ENCODE peak calls at places on chromosomes 2 and 18, in nine cellular contexts. D, W, L, O, V, E, H, B and T are unnamed samples.

GRCh38 chr2:134845719-134846118 is 7.3 kb downstream of the ACMSD start:
- DNase-seq in D (peak), H (no peak), O (no peak), W (no peak), V (no peak), L (no peak), B (no peak), E (no peak), T (no peak)

GRCh38 chr18:63119647-63120046 is 199.9 kb downstream of the BCL2 start:
- DNase-seq in W (no peak), O (peak), H (no peak), B (no peak), V (no peak), L (peak), D (peak), E (no peak), T (peak)

GRCh38 chr2:67561411-67561965 is 164.4 kb downstream of the ETAA1 start:
- DNase-seq in D (peak), V (no peak), L (no peak), E (peak), W (no peak), H (peak), O (peak), B (peak), T (no peak)

GRCh38 chr2:39718483-39718882 is 52.8 kb downstream of the TMEM178A start:
- DNase-seq in O (no peak), W (no peak), L (no peak), E (no peak), H (no peak), D (no peak), B (no peak), V (no peak), T (no peak)

GRCh38 chr2:85393836-85394235 is 16.3 kb downstream of the CAPG start:
- DNase-seq in W (no peak), L (no peak), O (no peak), E (no peak), D (peak), H (no peak), V (no peak), B (no peak), T (no peak)

GRCh38 chr2:112795720-112796119 is 11.4 kb upstream of the IL1A start:
- DNase-seq in O (peak), V (no peak), W (no peak), H (no peak), E (no peak), D (peak), L (peak), B (no peak), T (no peak)

GRCh38 chr2:231648579-231649174 is 56.0 kb downstream of the TEX44 start:
- DNase-seq in L (peak), W (peak), B (peak), D (peak), H (peak), O (peak), V (no peak), E (peak), T (peak)

GRCh38 chr2:45283764-45284620 is 274.7 kb upstream of the SIX2 start:
- DNase-seq in B (no peak), L (peak), O (no peak), E (no peak), V (no peak), D (peak), W (no peak), H (no peak), T (no peak)

GRCh38 chr2:39266906-39267434 is 23.2 kb upstream of the CDKL4 start:
- DNase-seq in E (no peak), L (no peak), W (no peak), B (no peak), H (no peak), O (no peak), D (no peak), V (no peak), T (no peak)

GRCh38 chr2:120949957-120950590 is 214.4 kb downstream of the GLI2 start:
- DNase-seq in B (no peak), D (peak), H (no peak), O (no peak), W (no peak), V (no peak), E (no peak), L (no peak), T (no peak)

GRCh38 chr2:68103026-68103425 is 40.2 kb upstream of the C1D start:
- DNase-seq in W (no peak), E (no peak), D (no peak), H (no peak), O (no peak), B (no peak), L (no peak), V (no peak), T (no peak)

GRCh38 chr18:13139885-13140450 is 78.6 kb upstream of the LDLRAD4 start:
- DNase-seq in E (no peak), W (no peak), L (peak), D (no peak), B (no peak), O (peak), V (no peak), H (no peak), T (no peak)

GRCh38 chr2:55109219-55109891 is 59.1 kb upstream of the RTN4 start:
- DNase-seq in B (no peak), O (peak), H (no peak), W (no peak), E (no peak), V (no peak), D (peak), L (peak), T (no peak)

GRCh38 chr18:51196116-51196810 is 1.2 kb downstream of the MEX3C start:
- DNase-seq in W (peak), V (peak), D (no peak), O (peak), E (peak), L (peak), H (peak), B (peak), T (no peak)

GRCh38 chr2:235170536-235171510 is 219.0 kb downstream of the SH3BP4 start:
- DNase-seq in D (peak), L (peak), V (no peak), W (no peak), E (peak), B (no peak), H (peak), O (peak), T (no peak)

GRCh38 chr2:56981554-56981953 is 797.8 kb downstream of the CCDC85A start:
- DNase-seq in O (no peak), D (peak), B (no peak), W (no peak), V (no peak), E (no peak), L (no peak), H (no peak), T (no peak)

GRCh38 chr2:158567208-158567607 is 110.5 kb downstream of the PKP4 start:
- DNase-seq in B (no peak), L (no peak), E (no peak), V (no peak), O (no peak), D (no peak), W (no peak), H (no peak), T (no peak)

GRCh38 chr18:75219684-75220083 is 9.1 kb downstream of the TSHZ1 start:
- DNase-seq in W (no peak), O (no peak), B (no peak), V (no peak), L (no peak), D (no peak), E (no peak), H (no peak), T (no peak)

GRCh38 chr2:160574472-160575140 is 81.0 kb upstream of the RBMS1 start:
- DNase-seq in O (peak), W (no peak), D (peak), B (no peak), H (no peak), E (no peak), L (peak), V (no peak), T (no peak)

GRCh38 chr2:286774-287392 is 1.0 kb downstream of the ALKAL2 start:
- DNase-seq in V (no peak), O (no peak), W (no peak), D (no peak), L (no peak), H (no peak), E (no peak), B (peak), T (no peak)

GRCh38 chr18:74683573-74683972 is 85.9 kb downstream of the ZNF407 start:
- DNase-seq in L (no peak), E (no peak), W (no peak), B (no peak), V (no peak), H (no peak), D (no peak), O (no peak), T (no peak)

GRCh38 chr2:95024960-95025405 is 525 bp upstream of the MAL start:
- DNase-seq in D (no peak), W (no peak), L (no peak), E (no peak), B (no peak), O (no peak), V (no peak), H (no peak), T (no peak)

GRCh38 chr2:55616509-55617159 is 788 bp downstream of the PPP4R3B start:
- DNase-seq in B (no peak), W (no peak), H (no peak), L (peak), V (no peak), D (peak), O (peak), E (no peak), T (peak)

GRCh38 chr2:8024506-8024905 is 657.4 kb upstream of the ID2 start:
- DNase-seq in W (no peak), D (no peak), L (no peak), H (no peak), B (no peak), E (no peak), O (no peak), V (no peak), T (no peak)

GRCh38 chr2:71888741-71889445 is 258.8 kb downstream of the CYP26B1 start:
- DNase-seq in W (no peak), B (no peak), D (peak), O (no peak), V (no peak), E (no peak), L (peak), H (no peak), T (no peak)

GRCh38 chr18:11398625-11399024 is 210.8 kb upstream of the SLC35G4 start:
- DNase-seq in B (no peak), H (no peak), O (no peak), W (no peak), E (no peak), D (peak), V (no peak), L (no peak), T (no peak)
- TF ChIP-seq CTCF in B (no peak), H (peak), O (peak), W (no peak), E (no peak), D (peak), V (no peak), L (no peak), T (peak)

DNA sequence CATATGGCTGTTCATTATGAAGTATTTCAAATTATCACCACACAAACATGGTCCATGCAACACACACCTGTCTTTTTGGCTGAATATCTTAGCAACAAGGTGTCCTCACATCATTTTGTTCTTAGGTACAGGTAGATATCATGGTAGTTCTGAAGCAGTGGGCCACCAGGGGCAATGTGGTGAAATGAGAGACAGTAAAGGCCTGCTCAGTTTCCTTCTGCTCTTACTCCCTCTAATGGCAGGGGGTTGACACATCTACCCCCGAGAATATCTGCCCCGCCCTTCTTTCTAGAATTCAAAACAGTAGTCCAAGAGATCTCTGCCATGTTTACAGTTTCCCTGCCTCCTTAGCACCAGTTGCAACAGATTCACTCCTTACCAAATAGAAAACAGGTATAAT is 147.0 kb upstream of the KLHL14 start:
- DNase-seq in B (no peak), L (peak), E (no peak), O (peak), V (no peak), D (peak), W (no peak), H (no peak), T (peak)
- TF ChIP-seq CTCF in B (no peak), L (peak), E (peak), O (peak), V (no peak), D (peak), W (no peak), H (peak), T (peak)

DNA sequence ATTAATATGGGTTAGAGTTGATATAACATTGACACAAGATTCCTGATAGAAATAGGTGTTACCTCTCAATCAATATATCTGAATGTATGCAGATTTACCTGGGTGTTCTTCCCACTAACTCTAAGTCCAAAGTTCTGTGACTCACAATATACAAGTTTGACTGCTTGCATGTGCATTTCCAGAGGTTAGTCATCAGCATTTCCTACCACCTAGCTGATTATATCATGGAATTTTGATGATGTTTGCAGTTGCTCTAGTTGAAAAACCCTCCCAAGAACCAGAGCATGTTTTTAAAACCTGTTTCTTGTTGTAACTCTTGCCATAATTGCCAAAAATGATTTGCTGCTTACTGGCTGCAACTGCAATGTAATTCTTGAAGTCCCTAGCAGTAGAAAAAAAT is 15.0 kb upstream of the DSG1 start:
- DNase-seq in E (no peak), B (no peak), V (no peak), W (no peak), O (peak), H (no peak), L (no peak), D (peak), T (no peak)
- TF ChIP-seq CTCF in E (no peak), B (no peak), V (no peak), W (no peak), O (no peak), H (no peak), L (no peak), D (no peak), T (no peak)

GRCh38 chr2:83786140-83786539 is 672.9 kb downstream of the SUCLG1 start:
- DNase-seq in W (no peak), L (no peak), E (no peak), O (no peak), V (no peak), D (no peak), H (no peak), B (no peak), T (no peak)

GRCh38 chr2:83787189-83787588 is 671.9 kb downstream of the SUCLG1 start:
- DNase-seq in E (no peak), V (no peak), L (no peak), H (no peak), D (no peak), W (no peak), O (no peak), B (no peak), T (no peak)

GRCh38 chr2:83784315-83784714 is 674.8 kb downstream of the SUCLG1 start:
- DNase-seq in B (no peak), D (no peak), W (no peak), V (no peak), E (no peak), L (no peak), O (no peak), H (no peak), T (no peak)

GRCh38 chr2:83784920-83785319 is 674.2 kb downstream of the SUCLG1 start:
- DNase-seq in B (no peak), V (no peak), W (no peak), D (no peak), H (no peak), O (no peak), L (no peak), E (no peak), T (no peak)

DNA sequence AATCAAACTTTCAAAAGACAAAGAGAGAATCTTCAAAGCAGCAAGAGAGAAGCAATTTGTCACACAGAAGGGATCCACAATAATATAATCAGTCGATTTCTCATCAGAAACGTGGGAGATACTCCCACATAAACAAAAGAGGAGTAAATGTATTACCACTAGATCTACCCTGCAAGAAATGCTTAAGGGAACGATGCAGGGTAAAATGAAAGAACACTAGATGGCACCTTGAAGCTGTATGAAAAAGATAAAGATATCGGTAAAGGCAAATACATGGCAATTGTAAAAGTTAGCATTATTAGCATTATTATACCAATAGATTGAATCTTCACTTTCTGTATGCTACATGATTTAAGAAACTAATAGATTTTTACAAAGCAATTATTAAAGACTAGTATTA is 677.0 kb downstream of the SUCLG1 start:
- DNase-seq in H (no peak), V (no peak), L (peak), W (no peak), D (no peak), B (no peak), O (no peak), E (no peak), T (no peak)
- TF ChIP-seq CTCF in H (no peak), V (no peak), L (no peak), W (no peak), D (no peak), B (no peak), O (no peak), E (no peak), T (no peak)

DNA sequence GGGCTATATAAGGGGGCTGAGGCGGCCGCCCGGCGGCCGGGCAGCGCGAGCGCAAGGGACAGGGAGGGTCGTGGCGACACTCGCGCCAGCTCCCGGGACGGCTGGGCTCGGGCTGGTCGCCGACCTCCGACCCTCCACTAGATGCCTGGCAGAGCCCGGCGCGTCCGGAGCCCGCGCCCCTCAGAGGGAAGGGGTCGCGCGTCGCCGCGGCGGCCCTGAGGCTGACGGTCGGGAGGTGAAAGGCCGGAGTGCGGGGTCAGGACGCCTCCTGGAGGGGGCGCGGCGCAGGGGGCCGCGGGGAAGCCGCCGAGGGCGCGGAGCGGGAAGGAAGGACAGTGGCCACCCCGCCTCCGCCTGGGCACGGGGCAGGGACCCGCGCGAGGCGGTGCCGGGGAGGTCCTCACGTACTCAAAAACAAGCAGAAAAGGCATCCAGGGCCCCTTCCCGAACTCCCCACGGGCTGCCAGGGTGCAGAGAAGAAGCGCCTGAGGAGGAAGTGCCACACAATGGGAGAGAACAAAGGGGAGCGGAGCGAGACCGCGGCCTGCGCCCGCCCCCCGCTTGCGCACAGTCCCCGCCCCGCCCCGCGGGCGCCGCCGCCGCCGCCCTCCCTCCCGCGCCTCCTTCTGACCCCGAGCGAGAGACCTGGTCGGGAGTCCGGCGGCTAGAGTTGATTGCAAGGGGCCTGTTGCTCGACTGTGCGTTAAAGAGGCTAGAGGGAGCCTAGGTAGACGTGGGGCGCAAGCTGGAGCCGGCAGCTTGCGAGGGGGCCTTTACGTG is 791 bp upstream of the KLF7 start:
- DNase-seq in H (peak), D (peak), W (peak), V (peak), O (peak), L (peak), E (peak), B (peak), T (peak)
- TF ChIP-seq CTCF in H (peak), D (no peak), W (peak), V (peak), O (peak), L (no peak), E (peak), B (no peak), T (peak)

DNA sequence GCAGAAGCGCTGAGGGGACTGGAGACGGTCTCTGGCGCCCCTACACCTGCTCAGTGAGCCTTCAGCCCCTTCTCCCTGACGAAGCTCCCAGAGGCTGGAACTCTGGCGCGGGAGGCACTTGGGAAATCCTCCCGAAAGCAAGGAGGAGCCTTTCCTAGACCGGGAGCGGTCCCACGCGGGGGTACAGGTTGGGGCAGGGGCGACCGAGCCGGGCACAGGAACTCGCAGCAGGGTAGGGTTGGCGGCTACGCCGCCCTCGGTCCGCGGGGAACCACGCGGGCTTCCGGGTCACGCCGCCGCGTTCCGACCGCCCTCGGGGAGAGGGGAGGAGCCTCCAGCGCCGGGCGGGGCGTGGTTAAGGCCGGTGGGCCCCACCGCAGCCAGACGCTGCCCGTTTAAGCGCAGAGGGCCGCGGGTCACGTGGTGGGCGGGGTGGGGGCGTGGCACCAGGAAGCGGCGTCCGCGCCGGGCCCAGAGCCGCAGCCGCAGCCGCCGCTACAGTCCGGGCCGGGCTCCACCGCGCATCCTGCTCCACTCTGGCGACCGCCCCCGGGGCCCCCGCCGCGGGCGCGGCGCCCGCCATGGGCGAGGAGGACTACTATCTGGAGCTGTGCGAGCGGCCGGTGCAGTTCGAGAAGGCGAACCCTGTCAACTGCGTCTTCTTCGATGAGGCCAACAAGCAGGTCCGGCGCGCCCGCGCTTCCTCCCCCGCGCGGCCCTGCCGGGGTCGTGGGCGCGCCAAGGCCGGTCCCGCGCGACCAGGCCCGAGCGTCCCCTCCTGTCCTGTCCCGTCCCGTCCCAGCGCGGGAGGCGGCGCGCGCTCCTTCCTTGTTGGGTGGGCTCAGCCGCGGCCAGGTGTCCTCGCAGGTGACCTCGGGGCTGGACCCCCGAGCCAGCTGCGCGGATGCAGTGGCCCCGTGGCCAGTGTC is at the start of gene RMC1:
- DNase-seq in O (peak), V (peak), D (peak), W (peak), E (peak), B (peak), L (peak), H (peak), T (peak)
- TF ChIP-seq CTCF in O (no peak), V (peak), D (no peak), W (peak), E (peak), B (no peak), L (no peak), H (no peak), T (no peak)